ENCODE peak calls at places on chromosomes 11 and 22, in six cellular contexts. One of them, this sample, is unnamed.

GRCh38 chr22:46622081-46622521 is 1.9 kb downstream of the GRAMD4 start:
- DNase-seq in HEK293T: no peak
- DNase-seq in left cardiac atrium: peak
- DNase-seq in NB4: peak
- DNase-seq in AG08396: no peak
- DNase-seq in T1000: no peak
- DNase-seq in this sample: no peak

GRCh38 chr22:17972385-17973181 is 51.8 kb downstream of the MICAL3 start:
- DNase-seq in HEK293T: no peak
- DNase-seq in left cardiac atrium: no peak
- DNase-seq in NB4: no peak
- DNase-seq in AG08396: peak
- DNase-seq in T1000: peak
- DNase-seq in this sample: no peak

GRCh38 chr22:31093090-31093850 is 12.2 kb downstream of the SMTN start:
- DNase-seq in HEK293T: no peak
- DNase-seq in left cardiac atrium: peak
- DNase-seq in NB4: no peak
- DNase-seq in AG08396: peak
- DNase-seq in T1000: no peak
- DNase-seq in this sample: no peak

GRCh38 chr11:119029340-119030028 is 1.2 kb downstream of the SLC37A4 start:
- DNase-seq in HEK293T: peak
- DNase-seq in left cardiac atrium: no peak
- DNase-seq in NB4: peak
- DNase-seq in AG08396: no peak
- DNase-seq in T1000: no peak
- DNase-seq in this sample: no peak

GRCh38 chr22:31075961-31076360 is 5.2 kb upstream of the SMTN start:
- DNase-seq in HEK293T: no peak
- DNase-seq in left cardiac atrium: peak
- DNase-seq in NB4: no peak
- DNase-seq in AG08396: peak
- DNase-seq in T1000: no peak
- DNase-seq in this sample: no peak

GRCh38 chr11:110182886-110183285 is 89.7 kb downstream of the ZC3H12C start:
- DNase-seq in HEK293T: no peak
- DNase-seq in left cardiac atrium: no peak
- DNase-seq in NB4: peak
- DNase-seq in AG08396: peak
- DNase-seq in T1000: no peak
- DNase-seq in this sample: no peak

GRCh38 chr11:131465746-131466145 is 95.3 kb downstream of the NTM start:
- DNase-seq in HEK293T: no peak
- DNase-seq in left cardiac atrium: no peak
- DNase-seq in NB4: peak
- DNase-seq in AG08396: no peak
- DNase-seq in T1000: no peak
- DNase-seq in this sample: peak

GRCh38 chr11:111395749-111396148 is 16.7 kb upstream of the POU2AF1 start:
- DNase-seq in HEK293T: no peak
- DNase-seq in left cardiac atrium: no peak
- DNase-seq in NB4: no peak
- DNase-seq in AG08396: no peak
- DNase-seq in T1000: no peak
- DNase-seq in this sample: no peak

GRCh38 chr22:49673048-49673447 is 154.6 kb downstream of the BRD1 start:
- DNase-seq in HEK293T: no peak
- DNase-seq in left cardiac atrium: no peak
- DNase-seq in NB4: no peak
- DNase-seq in AG08396: no peak
- DNase-seq in T1000: no peak
- DNase-seq in this sample: no peak

GRCh38 chr22:35775339-35775738 is 57.7 kb downstream of the APOL5 start:
- DNase-seq in HEK293T: no peak
- DNase-seq in left cardiac atrium: no peak
- DNase-seq in NB4: no peak
- DNase-seq in AG08396: no peak
- DNase-seq in T1000: no peak
- DNase-seq in this sample: no peak

GRCh38 chr11:129694538-129694937 is 121.1 kb upstream of the TMEM45B start:
- DNase-seq in HEK293T: no peak
- DNase-seq in left cardiac atrium: no peak
- DNase-seq in NB4: peak
- DNase-seq in AG08396: no peak
- DNase-seq in T1000: no peak
- DNase-seq in this sample: peak

GRCh38 chr11:126352934-126353801 is 2.3 kb upstream of the ST3GAL4 start:
- DNase-seq in HEK293T: no peak
- DNase-seq in left cardiac atrium: no peak
- DNase-seq in NB4: peak
- DNase-seq in AG08396: peak
- DNase-seq in T1000: peak
- DNase-seq in this sample: no peak

GRCh38 chr11:20483931-20484330 is 96.4 kb downstream of the PRMT3 start:
- DNase-seq in HEK293T: no peak
- DNase-seq in left cardiac atrium: no peak
- DNase-seq in NB4: no peak
- DNase-seq in AG08396: no peak
- DNase-seq in T1000: no peak
- DNase-seq in this sample: no peak

GRCh38 chr11:64540426-64540825 is 50.6 kb upstream of the SLC22A12 start:
- DNase-seq in HEK293T: no peak
- DNase-seq in left cardiac atrium: no peak
- DNase-seq in NB4: no peak
- DNase-seq in AG08396: no peak
- DNase-seq in T1000: no peak
- DNase-seq in this sample: no peak

GRCh38 chr11:112659185-112659584 is 302.0 kb upstream of the NCAM1 start:
- DNase-seq in HEK293T: no peak
- DNase-seq in left cardiac atrium: no peak
- DNase-seq in NB4: no peak
- DNase-seq in AG08396: no peak
- DNase-seq in T1000: no peak
- DNase-seq in this sample: no peak

GRCh38 chr11:134041349-134041748 is 27.5 kb upstream of the JAM3 start:
- DNase-seq in HEK293T: no peak
- DNase-seq in left cardiac atrium: peak
- DNase-seq in NB4: no peak
- DNase-seq in AG08396: no peak
- DNase-seq in T1000: no peak
- DNase-seq in this sample: no peak

GRCh38 chr11:117098269-117099231 is at the start of gene SIK3:
- DNase-seq in HEK293T: peak
- DNase-seq in left cardiac atrium: peak
- DNase-seq in NB4: peak
- DNase-seq in AG08396: peak
- DNase-seq in T1000: peak
- DNase-seq in this sample: peak

GRCh38 chr11:35029979-35030378 is 109.0 kb upstream of the CD44 start:
- DNase-seq in HEK293T: no peak
- DNase-seq in left cardiac atrium: no peak
- DNase-seq in NB4: peak
- DNase-seq in AG08396: peak
- DNase-seq in T1000: peak
- DNase-seq in this sample: no peak

GRCh38 chr11:118334746-118335145 is 7.8 kb downstream of the CD3D start:
- DNase-seq in HEK293T: no peak
- DNase-seq in left cardiac atrium: no peak
- DNase-seq in NB4: no peak
- DNase-seq in AG08396: no peak
- DNase-seq in T1000: no peak
- DNase-seq in this sample: no peak

GRCh38 chr11:111200010-111200534 is 45.5 kb upstream of the POU2AF2 start:
- DNase-seq in HEK293T: no peak
- DNase-seq in left cardiac atrium: no peak
- DNase-seq in NB4: no peak
- DNase-seq in AG08396: no peak
- DNase-seq in T1000: no peak
- DNase-seq in this sample: no peak

GRCh38 chr11:126680109-126680508 is 320.5 kb downstream of the KIRREL3 start:
- DNase-seq in HEK293T: no peak
- DNase-seq in left cardiac atrium: no peak
- DNase-seq in NB4: no peak
- DNase-seq in AG08396: no peak
- DNase-seq in T1000: no peak
- DNase-seq in this sample: no peak

GRCh38 chr22:24117942-24118341 is 63.3 kb upstream of the SUSD2 start:
- DNase-seq in HEK293T: peak
- DNase-seq in left cardiac atrium: no peak
- DNase-seq in NB4: peak
- DNase-seq in AG08396: no peak
- DNase-seq in T1000: no peak
- DNase-seq in this sample: no peak

GRCh38 chr11:13120691-13121090 is 111.6 kb downstream of the RASSF10 start:
- DNase-seq in HEK293T: no peak
- DNase-seq in left cardiac atrium: no peak
- DNase-seq in NB4: no peak
- DNase-seq in AG08396: no peak
- DNase-seq in T1000: no peak
- DNase-seq in this sample: no peak

GRCh38 chr11:126465573-126466287 is 110.2 kb downstream of the ST3GAL4 start:
- DNase-seq in HEK293T: no peak
- DNase-seq in left cardiac atrium: no peak
- DNase-seq in NB4: no peak
- DNase-seq in AG08396: no peak
- DNase-seq in T1000: no peak
- DNase-seq in this sample: no peak

GRCh38 chr22:48192920-48193319 is 1430.5 kb downstream of the TBC1D22A start:
- DNase-seq in HEK293T: no peak
- DNase-seq in left cardiac atrium: no peak
- DNase-seq in NB4: peak
- DNase-seq in AG08396: no peak
- DNase-seq in T1000: no peak
- DNase-seq in this sample: no peak

GRCh38 chr22:22432479-22432878 is 76.1 kb downstream of the ZNF280B start:
- DNase-seq in HEK293T: no peak
- DNase-seq in left cardiac atrium: no peak
- DNase-seq in NB4: no peak
- DNase-seq in AG08396: no peak
- DNase-seq in T1000: no peak
- DNase-seq in this sample: no peak

GRCh38 chr11:85316967-85317366 is 310.2 kb downstream of the DLG2 start:
- DNase-seq in HEK293T: no peak
- DNase-seq in left cardiac atrium: no peak
- DNase-seq in NB4: peak
- DNase-seq in AG08396: no peak
- DNase-seq in T1000: no peak
- DNase-seq in this sample: no peak

GRCh38 chr11:69825037-69825834 is 6.0 kb upstream of the FGF3 start:
- DNase-seq in HEK293T: no peak
- DNase-seq in left cardiac atrium: no peak
- DNase-seq in NB4: no peak
- DNase-seq in AG08396: no peak
- DNase-seq in T1000: no peak
- DNase-seq in this sample: no peak

GRCh38 chr11:45148276-45148675 is 1.8 kb downstream of the PRDM11 start:
- DNase-seq in HEK293T: no peak
- DNase-seq in left cardiac atrium: no peak
- DNase-seq in NB4: no peak
- DNase-seq in AG08396: no peak
- DNase-seq in T1000: no peak
- DNase-seq in this sample: no peak

GRCh38 chr11:76030286-76030685 is 176.0 kb downstream of the WNT11 start:
- DNase-seq in HEK293T: no peak
- DNase-seq in left cardiac atrium: no peak
- DNase-seq in NB4: no peak
- DNase-seq in AG08396: no peak
- DNase-seq in T1000: no peak
- DNase-seq in this sample: no peak

GRCh38 chr11:134628426-134628825 is 216.4 kb upstream of the B3GAT1 start:
- DNase-seq in HEK293T: no peak
- DNase-seq in left cardiac atrium: no peak
- DNase-seq in NB4: no peak
- DNase-seq in AG08396: no peak
- DNase-seq in T1000: no peak
- DNase-seq in this sample: no peak

GRCh38 chr11:69950120-69950519 is 128.0 kb upstream of the ANO1 start:
- DNase-seq in HEK293T: peak
- DNase-seq in left cardiac atrium: no peak
- DNase-seq in NB4: peak
- DNase-seq in AG08396: peak
- DNase-seq in T1000: no peak
- DNase-seq in this sample: peak

GRCh38 chr11:134360050-134360835 is 28.5 kb downstream of the GLB1L2 start:
- DNase-seq in HEK293T: peak
- DNase-seq in left cardiac atrium: peak
- DNase-seq in NB4: peak
- DNase-seq in AG08396: peak
- DNase-seq in T1000: no peak
- DNase-seq in this sample: peak

GRCh38 chr22:17719911-17720310 is 54.4 kb downstream of the BID start:
- DNase-seq in HEK293T: no peak
- DNase-seq in left cardiac atrium: no peak
- DNase-seq in NB4: no peak
- DNase-seq in AG08396: no peak
- DNase-seq in T1000: no peak
- DNase-seq in this sample: no peak